ENCODE peak calls at places on chromosomes 11 and 22, in ten cellular contexts. K, V, I, Z, J, Q, D, Y, W and S are unnamed samples.
A peak's percentile ranks its signal among the peaks of the same experiment; 100 is the strongest.

GRCh38 chr11:102518296-102519094 is 12.1 kb downstream of the MMP7 start:
- DNase-seq in Y (peak; percentile 3), D (no peak), Z (no peak), K (no peak), I (no peak), W (peak; percentile 38), V (no peak), J (peak; percentile 21), Q (peak; percentile 36), S (no peak)

GRCh38 chr11:2530131-2530854 is 85.5 kb downstream of the KCNQ1 start:
- DNase-seq in Q (no peak), V (no peak), Y (no peak), I (no peak), D (peak; percentile 14), J (no peak), Z (no peak), K (no peak), W (no peak), S (no peak)

GRCh38 chr11:289145-289705 is 299 bp downstream of the PGGHG start:
- DNase-seq in I (no peak), Q (no peak), J (no peak), Z (no peak), W (no peak), K (no peak), Y (no peak), V (no peak), D (no peak), S (peak; percentile 66)

GRCh38 chr11:45457649-45458048 is 171.5 kb upstream of the SYT13 start:
- DNase-seq in I (peak; percentile 95), V (no peak), Z (no peak), Q (peak; percentile 59), D (no peak), J (no peak), K (no peak), W (peak; percentile 90), Y (no peak), S (no peak)

GRCh38 chr11:65411681-65412070 is 10.9 kb upstream of the NEAT1 start:
- DNase-seq in J (no peak), Q (no peak), W (no peak), V (no peak), K (no peak), Y (no peak), D (no peak), I (no peak), Z (no peak), S (no peak)

GRCh38 chr11:118295834-118296454 is 8.6 kb upstream of the CD3E start:
- DNase-seq in J (peak; percentile 67), D (peak; percentile 43), Y (peak; percentile 40), K (no peak), Q (peak; percentile 27), I (peak; percentile 46), W (peak; percentile 12), Z (no peak), V (peak; percentile 38), S (no peak)

GRCh38 chr22:36781656-36782627 is 6.0 kb upstream of the IFT27 start:
- DNase-seq in Q (peak; percentile 82), Y (peak; percentile 82), V (peak; percentile 89), J (peak; percentile 80), D (peak; percentile 81), W (peak; percentile 76), I (peak; percentile 84), K (peak; percentile 92), Z (peak; percentile 83), S (peak; percentile 85)

GRCh38 chr11:72238040-72238450 is 5.9 kb downstream of the PHOX2A start:
- DNase-seq in W (peak; percentile 61), D (peak; percentile 62), Y (peak; percentile 90), I (peak; percentile 74), J (peak; percentile 72), K (peak; percentile 97), V (peak; percentile 53), Q (peak; percentile 61), Z (peak; percentile 64), S (peak; percentile 91)

GRCh38 chr11:117172678-117173421 is 5.7 kb upstream of the SIDT2 start:
- DNase-seq in J (no peak), Q (no peak), K (no peak), D (no peak), W (no peak), V (no peak), Z (no peak), I (peak; percentile 76), Y (no peak), S (no peak)

GRCh38 chr22:36280379-36280778 is 27.4 kb downstream of the APOL1 start:
- DNase-seq in K (no peak), W (no peak), V (no peak), Z (no peak), D (no peak), I (no peak), Q (no peak), J (no peak), Y (no peak), S (no peak)

GRCh38 chr11:132620423-132620822 is 911.9 kb downstream of the OPCML start:
- DNase-seq in K (no peak), D (no peak), W (no peak), J (no peak), I (peak; percentile 11), Q (no peak), V (no peak), Y (no peak), Z (no peak), S (no peak)

GRCh38 chr11:102680945-102681344 is 24.6 kb downstream of the MMP27 start:
- DNase-seq in Y (no peak), I (peak; percentile 21), W (peak; percentile 79), K (no peak), D (no peak), Z (no peak), Q (peak; percentile 12), J (no peak), V (no peak), S (no peak)

GRCh38 chr11:75524576-75525432 is 937 bp downstream of the GDPD5 start:
- DNase-seq in Q (peak; percentile 42), K (peak; percentile 45), D (peak; percentile 37), Y (peak; percentile 71), W (peak; percentile 35), I (no peak), Z (peak; percentile 26), J (peak; percentile 40), V (no peak), S (peak; percentile 49)

DNA sequence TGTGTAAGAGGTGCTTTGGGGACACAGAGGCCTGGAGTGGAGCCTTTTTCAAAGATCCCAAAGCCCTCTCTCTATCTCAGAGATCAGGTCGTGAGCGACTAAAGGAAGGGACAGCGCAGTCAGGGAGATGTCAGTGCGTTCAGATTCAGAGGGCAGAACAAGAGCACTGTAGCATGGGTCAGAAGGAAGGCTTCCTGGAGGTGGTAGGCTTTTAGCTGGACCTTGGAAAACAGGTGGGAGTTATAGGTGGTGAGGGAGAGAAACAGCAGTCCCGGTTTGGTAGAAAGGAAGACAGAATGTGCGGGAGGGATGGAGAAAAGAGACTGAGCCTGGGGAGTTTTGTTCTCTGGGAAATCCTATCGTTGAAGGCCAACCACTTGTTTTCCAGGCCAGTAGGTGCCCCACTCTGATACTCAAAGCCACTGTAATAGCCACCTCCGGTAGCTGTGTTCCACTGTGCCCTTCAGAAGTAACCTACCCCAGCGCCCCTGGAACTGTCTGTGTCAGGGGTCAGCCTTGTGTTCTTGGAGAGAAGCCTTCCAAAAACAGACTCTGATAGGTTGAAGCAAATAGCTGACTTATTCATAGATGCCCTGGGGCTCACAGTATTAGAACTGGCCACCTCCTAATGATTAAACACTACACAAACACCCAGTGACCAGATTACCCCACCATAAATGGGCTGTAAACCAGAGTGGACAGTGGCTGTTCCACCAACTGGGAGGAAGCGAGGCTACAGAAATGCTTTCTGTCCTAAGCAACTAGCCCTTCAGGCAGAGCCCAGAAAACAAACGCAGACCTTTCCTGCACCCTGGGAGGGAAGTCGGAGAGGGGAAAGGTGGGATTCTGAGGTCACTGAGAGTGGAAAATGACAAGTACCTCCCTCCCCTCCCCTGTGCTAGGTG is 157.7 kb downstream of the DBX1 start:
- DNase-seq in D (no peak), K (no peak), Q (no peak), I (no peak), J (no peak), W (no peak), Z (peak; percentile 21), V (peak; percentile 71), Y (no peak), S (no peak)
- TF ChIP-seq CTCF in D (peak; percentile 12), K (no peak), Q (no peak), I (no peak), J (no peak), W (no peak), Z (no peak), V (no peak), Y (no peak), S (no peak)

GRCh38 chr22:50621948-50622722 is 5.8 kb downstream of the ARSA start:
- DNase-seq in J (peak; percentile 46), Z (no peak), Y (peak; percentile 63), W (no peak), Q (no peak), V (peak; percentile 34), D (peak; percentile 44), I (no peak), K (peak; percentile 36), S (peak; percentile 37)
- TF ChIP-seq CTCF in J (peak; percentile 88), Z (peak; percentile 23), Y (peak; percentile 45), W (no peak), Q (peak; percentile 5), V (peak; percentile 42), D (peak; percentile 18), I (peak; percentile 13), K (peak; percentile 55), S (peak; percentile 55)

GRCh38 chr22:43092085-43092484 is 2.9 kb upstream of the TTLL1 start:
- DNase-seq in W (no peak), Y (no peak), I (no peak), J (no peak), Q (no peak), Z (no peak), D (no peak), V (no peak), K (no peak), S (no peak)
- TF ChIP-seq CTCF in W (no peak), Y (no peak), I (no peak), J (no peak), Q (no peak), Z (no peak), D (no peak), V (no peak), K (no peak), S (no peak)

GRCh38 chr11:106156290-106156937 is 79.0 kb downstream of the AASDHPPT start:
- DNase-seq in Y (peak; percentile 49), W (peak; percentile 77), I (peak; percentile 94), V (peak; percentile 14), Z (no peak), D (peak; percentile 49), K (no peak), J (peak; percentile 16), Q (peak; percentile 79), S (peak; percentile 13)
- TF ChIP-seq CTCF in Y (peak; percentile 70), W (peak; percentile 70), I (peak; percentile 61), V (no peak), Z (peak; percentile 71), D (peak; percentile 60), K (peak; percentile 65), J (peak; percentile 79), Q (peak; percentile 64), S (peak; percentile 8)

DNA sequence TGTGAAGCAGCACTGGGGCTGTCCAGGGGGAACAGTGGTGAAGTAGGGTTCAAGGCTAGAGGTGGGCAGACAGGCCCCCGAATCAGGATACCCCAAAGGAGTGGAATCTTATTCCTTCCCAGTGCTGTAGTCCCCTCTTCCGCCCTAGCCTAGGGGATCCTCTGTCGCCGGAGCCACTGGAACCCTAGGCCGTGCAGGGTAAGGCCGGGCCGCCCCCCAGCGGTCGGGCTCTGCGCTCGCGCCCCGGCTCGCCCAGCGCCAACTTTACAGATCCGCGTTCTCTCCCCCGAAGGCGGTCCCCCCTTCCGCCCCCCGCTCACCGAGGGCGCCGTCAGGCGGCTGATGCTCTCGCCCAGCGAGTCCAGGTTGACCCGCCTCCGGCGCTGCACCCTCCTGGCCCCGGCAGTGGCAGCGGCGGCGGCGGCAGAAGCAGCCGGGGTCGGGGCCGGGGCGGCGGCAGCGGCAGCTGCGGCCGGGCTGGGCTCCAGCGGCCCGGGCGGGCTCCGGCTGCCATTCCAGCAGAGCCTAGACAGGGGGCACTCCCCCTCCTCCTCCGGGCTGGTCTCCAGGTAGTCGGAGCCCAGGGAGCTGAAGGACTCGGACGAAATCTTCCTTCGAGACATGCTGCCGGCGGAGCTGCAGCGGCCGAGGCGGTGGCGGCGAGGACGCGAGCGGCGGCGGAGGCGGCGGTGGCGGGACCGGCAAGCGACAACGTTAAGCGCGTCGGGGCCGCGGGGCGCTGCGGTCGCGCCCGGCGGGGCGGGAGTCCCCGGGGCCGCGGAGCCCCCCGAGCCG is 646 bp downstream of the GUCY1A2 start:
- DNase-seq in D (peak; percentile 46), Q (peak; percentile 54), W (peak; percentile 33), K (peak; percentile 79), J (no peak), Z (peak; percentile 69), Y (peak; percentile 86), V (peak; percentile 40), I (peak; percentile 62), S (peak; percentile 73)
- TF ChIP-seq CTCF in D (peak; percentile 45), Q (peak; percentile 58), W (peak; percentile 50), K (peak; percentile 79), J (peak; percentile 28), Z (peak; percentile 85), Y (peak; percentile 74), V (peak; percentile 26), I (peak; percentile 44), S (peak; percentile 22)